ENCODE peak calls at places on chromosomes 1 and 21, in five cellular contexts. I is upper lobe of right lung, O is GM23248, L is cardiac muscle cell, Z is right lobe of liver. S is an unnamed sample. For H3K4me1, the result is how much of the 10 kb centered on the place peaks cover.

GRCh38 chr21:35528109-35529042 is 479.3 kb upstream of the RUNX1 start:
- DNase-seq in Z (peak), L (no peak), I (peak), O (no peak), S (no peak)

GRCh38 chr1:64242895-64243756 is 39.7 kb downstream of the UBE2U start:
- DNase-seq in O (peak), Z (no peak), I (no peak), L (peak), S (no peak)

GRCh38 chr1:17137441-17137840 is 18.2 kb upstream of the PADI2 start:
- DNase-seq in I (no peak), L (no peak), O (no peak), Z (no peak), S (no peak)

GRCh38 chr1:11794446-11795237 is 11.1 kb downstream of the MTHFR start:
- DNase-seq in O (no peak), I (peak), L (no peak), Z (no peak), S (no peak)

GRCh38 chr1:213821175-213821942 is 166.4 kb upstream of the PROX1 start:
- DNase-seq in I (no peak), Z (no peak), O (no peak), L (no peak), S (no peak)

GRCh38 chr1:22387888-22388564 is 63.6 kb upstream of the ZBTB40 start:
- DNase-seq in I (no peak), L (no peak), O (peak), Z (no peak), S (no peak)

GRCh38 chr1:93446837-93447451 is 974 bp upstream of the FNBP1L start:
- DNase-seq in L (no peak), Z (no peak), I (peak), O (peak), S (peak)

GRCh38 chr21:40967771-40968170 is 120.8 kb upstream of the DSCAM start:
- DNase-seq in O (no peak), L (no peak), I (no peak), Z (no peak), S (no peak)

GRCh38 chr1:119385650-119386049 is 17.1 kb downstream of the HAO2 start:
- DNase-seq in O (no peak), I (no peak), L (no peak), Z (no peak), S (no peak)

GRCh38 chr1:154348429-154349076 is 23.2 kb downstream of the ATP8B2 start:
- DNase-seq in O (no peak), Z (no peak), L (no peak), I (no peak), S (no peak)

GRCh38 chr1:50279622-50280320 is 143.5 kb downstream of the DMRTA2 start:
- DNase-seq in L (peak), O (peak), I (no peak), Z (no peak), S (no peak)

GRCh38 chr1:178011101-178011828 is 41.4 kb upstream of the SEC16B start:
- DNase-seq in I (no peak), L (no peak), O (peak), Z (no peak), S (no peak)

GRCh38 chr1:1564278-1564677 is 10.4 kb downstream of the SSU72 start:
- DNase-seq in Z (no peak), L (no peak), I (no peak), O (no peak), S (no peak)

GRCh38 chr1:29532285-29532684 is 296.0 kb downstream of the PTPRU start:
- DNase-seq in I (no peak), O (no peak), L (no peak), Z (no peak), S (no peak)

GRCh38 chr21:29449306-29449940 is 150.7 kb downstream of the BACH1 start:
- DNase-seq in L (no peak), Z (no peak), O (no peak), I (no peak), S (no peak)

GRCh38 chr1:12132078-12132477 is 34.7 kb upstream of the TNFRSF1B start:
- DNase-seq in I (no peak), L (no peak), Z (peak), O (peak), S (no peak)

GRCh38 chr1:59142663-59143487 is 154.0 kb upstream of the FGGY start:
- DNase-seq in L (no peak), Z (no peak), I (no peak), O (peak), S (no peak)

GRCh38 chr1:179447489-179447888 is 81.7 kb downstream of the AXDND1 start:
- DNase-seq in O (peak), I (no peak), Z (no peak), L (peak), S (no peak)

GRCh38 chr1:54806931-54807611 is 5.9 kb upstream of the TTC22 start:
- DNase-seq in Z (no peak), I (no peak), L (no peak), O (peak), S (no peak)

GRCh38 chr1:78619803-78620579 is at the start of gene IFI44L:
- DNase-seq in L (no peak), I (no peak), Z (no peak), O (peak), S (no peak)

GRCh38 chr1:24364605-24364974 is 45.4 kb downstream of the GRHL3 start:
- DNase-seq in I (no peak), O (peak), Z (no peak), L (no peak), S (no peak)

GRCh38 chr1:211490038-211490678 is 1.8 kb downstream of the RD3 start:
- DNase-seq in I (no peak), L (no peak), O (no peak), Z (peak), S (no peak)

GRCh38 chr1:221801773-221802516 is 60.1 kb upstream of the DUSP10 start:
- DNase-seq in I (no peak), Z (no peak), L (no peak), O (peak), S (no peak)

GRCh38 chr1:26923711-26924110 is 2.2 kb downstream of the NUDC start:
- DNase-seq in L (no peak), O (peak), I (no peak), Z (no peak), S (no peak)
- H3K4me1 ChIP-seq in L (under half), O (under half), I (under half), Z (under half), S (under half)

GRCh38 chr1:27607239-27607804 is 3.4 kb upstream of the AHDC1 start:
- DNase-seq in I (no peak), Z (no peak), O (no peak), L (no peak), S (no peak)
- H3K4me3 ChIP-seq in I (no peak), Z (no peak), O (no peak), L (no peak), S (no peak)

GRCh38 chr21:43341349-43342163 is 85.4 kb downstream of the SIK1 start:
- DNase-seq in O (no peak), Z (no peak), I (no peak), L (no peak), S (no peak)

GRCh38 chr21:43339668-43340067 is 87.3 kb downstream of the SIK1 start:
- DNase-seq in O (no peak), Z (peak), L (no peak), I (no peak), S (no peak)

GRCh38 chr21:43342301-43342881 is 84.5 kb downstream of the SIK1 start:
- DNase-seq in I (no peak), L (no peak), Z (no peak), O (no peak), S (no peak)

GRCh38 chr21:43338951-43339350 is 88.0 kb downstream of the SIK1 start:
- DNase-seq in I (no peak), Z (no peak), O (no peak), L (no peak), S (peak)

GRCh38 chr21:43340491-43341348 is 86.2 kb downstream of the SIK1 start:
- DNase-seq in Z (no peak), L (no peak), O (peak), I (no peak), S (peak)
- H3K4me1 ChIP-seq in Z (under half), L (under half), O (under half), I (under half), S (under half)

GRCh38 chr1:223702735-223703667 is 9.3 kb upstream of the CAPN2 start:
- DNase-seq in Z (no peak), L (no peak), O (peak), I (no peak), S (no peak)
- H3K4me3 ChIP-seq in Z (no peak), L (no peak), O (peak), I (no peak), S (no peak)

GRCh38 chr1:194294006-194294405 is 1107.6 kb upstream of the B3GALT2 start:
- DNase-seq in O (no peak), I (no peak), Z (no peak), L (no peak), S (no peak)
- H3K4me1 ChIP-seq in O (under half), I (under half), Z (under half), L (under half), S (under half)

S was measured in pancreas.